ENCODE peak calls at places on chromosome 5, in six cellular contexts. C, S, J, M, T and D are unnamed samples.

GRCh38 chr5:178149199-178149932 is 4.3 kb downstream of the NHP2 start:
- DNase-seq in T (no peak), M (no peak), C (peak), J (no peak), S (no peak), D (no peak)

GRCh38 chr5:6448622-6449464 is at the start of gene UBE2QL1:
- DNase-seq in M (peak), J (no peak), S (no peak), T (no peak), C (peak), D (no peak)

GRCh38 chr5:43663916-43664315 is 60.9 kb downstream of the NNT start:
- DNase-seq in S (no peak), T (no peak), J (no peak), M (no peak), C (peak), D (no peak)

GRCh38 chr5:139635606-139636206 is 12.4 kb upstream of the CXXC5 start:
- DNase-seq in T (peak), S (no peak), C (peak), J (no peak), M (no peak), D (no peak)

GRCh38 chr5:24215114-24215513 is 429.7 kb downstream of the CDH10 start:
- DNase-seq in C (no peak), S (no peak), M (no peak), T (no peak), J (no peak), D (no peak)

GRCh38 chr5:6995115-6995514 is 281.9 kb downstream of the TENT4A start:
- DNase-seq in C (no peak), S (no peak), T (no peak), M (no peak), J (no peak), D (no peak)

GRCh38 chr5:88236866-88237642 is 31.6 kb downstream of the TMEM161B start:
- DNase-seq in S (no peak), J (no peak), M (no peak), T (no peak), C (peak), D (no peak)

GRCh38 chr5:167945542-167946384 is 345.7 kb upstream of the WWC1 start:
- DNase-seq in J (no peak), S (no peak), M (no peak), T (peak), C (peak), D (no peak)

GRCh38 chr5:147616401-147616800 is 106.5 kb upstream of the DPYSL3 start:
- DNase-seq in S (no peak), J (no peak), C (peak), T (no peak), M (no peak), D (no peak)

GRCh38 chr5:5881294-5881693 is 458.8 kb downstream of the ICE1 start:
- DNase-seq in J (no peak), T (no peak), S (no peak), M (peak), C (no peak), D (no peak)

GRCh38 chr5:61159841-61160240 is 2.4 kb downstream of the SMIM15 start:
- DNase-seq in S (no peak), C (peak), M (no peak), T (no peak), J (no peak), D (no peak)

GRCh38 chr5:168179185-168179584 is 112.3 kb upstream of the WWC1 start:
- DNase-seq in C (no peak), M (no peak), S (no peak), T (no peak), J (no peak), D (no peak)

GRCh38 chr5:78548216-78548615 is 100.4 kb downstream of the LHFPL2 start:
- DNase-seq in J (no peak), C (no peak), T (no peak), S (no peak), M (no peak), D (no peak)

GRCh38 chr5:149489605-149490037 is 61.6 kb downstream of the CSNK1A1 start:
- DNase-seq in C (no peak), S (no peak), M (no peak), J (no peak), T (no peak), D (no peak)

GRCh38 chr5:179161901-179162300 is 101.7 kb downstream of the ZNF354C start:
- DNase-seq in S (no peak), T (no peak), J (no peak), C (no peak), M (no peak), D (peak)

GRCh38 chr5:85841653-85842052 is 776.1 kb upstream of the COX7C start:
- DNase-seq in C (no peak), M (no peak), S (no peak), J (no peak), T (no peak), D (no peak)